ENCODE peak calls at places on chromosomes 6 and 20, in five cellular contexts. M is transverse colon; T is caudate nucleus; H is CD4-positive, alpha-beta T cell; E is testis. O is an unnamed sample.

GRCh38 chr6:133743621-133744020 is 145.3 kb upstream of the TCF21 start:
- DNase-seq in E (no peak), T (no peak), M (no peak), H (no peak), O (no peak)

GRCh38 chr6:28811873-28812272 is 111.9 kb downstream of the TRIM27 start:
- DNase-seq in M (no peak), T (no peak), E (no peak), H (no peak), O (no peak)

GRCh38 chr6:4516206-4516605 is 260.0 kb upstream of the CDYL start:
- DNase-seq in H (no peak), E (no peak), M (no peak), T (no peak), O (no peak)

GRCh38 chr6:148857817-148858390 is 111.1 kb downstream of the UST start:
- DNase-seq in T (no peak), M (no peak), E (no peak), H (no peak), O (no peak)

GRCh38 chr6:160348209-160348551 is at the start of gene SLC22A3:
- DNase-seq in H (no peak), T (no peak), E (peak; percentile 61), M (peak; percentile 54), O (no peak)

GRCh38 chr6:24666097-24666615 is 543 bp downstream of the TDP2 start:
- DNase-seq in H (no peak), M (peak; percentile 56), E (peak; percentile 68), T (peak; percentile 62), O (peak; percentile 71)

GRCh38 chr20:24767623-24768100 is 181.4 kb upstream of the CST7 start:
- DNase-seq in E (peak; percentile 10), M (no peak), H (no peak), T (no peak), O (no peak)

GRCh38 chr20:38152175-38153010 is 12.7 kb downstream of the TGM2 start:
- DNase-seq in H (no peak), M (peak; percentile 80), E (no peak), T (no peak), O (no peak)

GRCh38 chr6:163327165-163327880 is 87.2 kb upstream of the QKI start:
- DNase-seq in E (no peak), T (no peak), H (no peak), M (no peak), O (no peak)

GRCh38 chr6:87274660-87275273 is 47.6 kb upstream of the SMIM8 start:
- DNase-seq in H (no peak), M (no peak), T (no peak), E (no peak), O (no peak)

GRCh38 chr6:160024152-160024551 is 55.3 kb downstream of the IGF2R start:
- DNase-seq in M (no peak), T (no peak), H (no peak), E (no peak), O (no peak)

GRCh38 chr6:4687989-4688947 is 87.9 kb upstream of the CDYL start:
- DNase-seq in H (no peak), T (no peak), E (no peak), M (no peak), O (no peak)

GRCh38 chr6:109073344-109074235 is 21.1 kb downstream of the SESN1 start:
- DNase-seq in M (no peak), E (peak; percentile 57), H (peak; percentile 31), T (peak; percentile 20), O (peak; percentile 30)

GRCh38 chr6:31794866-31795615 is 511 bp downstream of the VARS1 start:
- DNase-seq in T (no peak), H (no peak), E (no peak), M (no peak), O (no peak)

GRCh38 chr20:64069209-64069613 is 6.2 kb downstream of the TCEA2 start:
- DNase-seq in H (no peak), T (no peak), E (no peak), M (no peak), O (no peak)

GRCh38 chr20:48824830-48825550 is 2.8 kb downstream of the PREX1 start:
- DNase-seq in M (no peak), T (no peak), H (no peak), E (no peak), O (peak; percentile 34)

GRCh38 chr6:121617388-121617787 is 181.9 kb downstream of the GJA1 start:
- DNase-seq in M (no peak), T (no peak), H (no peak), E (no peak), O (no peak)

GRCh38 chr6:22447191-22447590 is 122.2 kb upstream of the HDGFL1 start:
- DNase-seq in H (no peak), T (no peak), E (no peak), M (no peak), O (peak; percentile 60)

GRCh38 chr6:79431469-79431868 is 105.8 kb downstream of the LCA5 start:
- DNase-seq in E (no peak), M (no peak), T (no peak), H (no peak), O (peak; percentile 18)

GRCh38 chr6:24432611-24433010 is 29.9 kb downstream of the MRS2 start:
- DNase-seq in E (no peak), H (no peak), M (no peak), T (no peak), O (no peak)

GRCh38 chr6:116166369-116166768 is 40.4 kb upstream of the COL10A1 start:
- DNase-seq in M (no peak), H (no peak), E (no peak), T (no peak), O (no peak)

GRCh38 chr6:3592371-3592941 is 135.6 kb upstream of the SLC22A23 start:
- DNase-seq in T (no peak), H (no peak), E (no peak), M (no peak), O (no peak)

GRCh38 chr6:134447423-134447822 is 129.5 kb upstream of the SGK1 start:
- DNase-seq in E (no peak), M (no peak), T (no peak), H (no peak), O (no peak)

GRCh38 chr20:16537025-16537665 is 36.1 kb downstream of the KIF16B start:
- DNase-seq in H (no peak), T (no peak), E (no peak), M (peak; percentile 36), O (no peak)

GRCh38 chr6:130178692-130179091 is 44.1 kb downstream of the SAMD3 start:
- DNase-seq in E (no peak), H (no peak), M (no peak), T (no peak), O (no peak)

GRCh38 chr6:25413506-25413905 is 134.3 kb downstream of the CARMIL1 start:
- DNase-seq in H (no peak), E (no peak), M (no peak), T (no peak), O (no peak)

GRCh38 chr6:141540207-141540606 is 592.5 kb upstream of the GJE1 start:
- DNase-seq in E (no peak), T (no peak), H (no peak), M (no peak), O (no peak)

GRCh38 chr6:165646484-165646883 is 16.6 kb downstream of the PDE10A start:
- DNase-seq in T (no peak), H (no peak), E (no peak), M (no peak), O (no peak)

GRCh38 chr6:165645919-165646318 is 17.1 kb downstream of the PDE10A start:
- DNase-seq in E (no peak), T (no peak), M (no peak), H (no peak), O (no peak)

GRCh38 chr6:165647041-165647440 is 16.0 kb downstream of the PDE10A start:
- DNase-seq in M (no peak), T (no peak), H (no peak), E (no peak), O (no peak)

GRCh38 chr6:165649701-165650137 is 13.3 kb downstream of the PDE10A start:
- DNase-seq in T (no peak), M (no peak), E (no peak), H (no peak), O (no peak)

DNA sequence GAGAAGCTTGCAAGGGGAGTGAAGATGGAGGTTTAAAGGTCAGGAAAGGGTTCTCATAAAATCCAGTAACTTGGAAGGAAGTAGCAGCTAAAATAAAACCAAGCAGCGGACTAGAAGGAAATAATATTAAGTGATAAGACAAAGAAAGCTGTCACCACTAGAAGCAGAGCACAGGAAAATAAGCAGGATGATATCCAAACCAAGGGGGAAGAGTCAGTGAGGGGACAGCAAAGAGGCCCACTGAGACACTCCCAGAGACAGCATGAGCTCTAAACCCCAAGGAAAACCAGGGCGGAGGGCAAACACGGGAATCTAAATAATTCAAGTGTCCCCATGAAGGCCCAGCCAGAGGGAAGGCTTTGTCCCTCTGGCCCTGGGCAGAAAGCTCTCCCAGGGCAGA is 13.9 kb downstream of the PDE10A start:
- DNase-seq in E (no peak), T (no peak), H (no peak), M (no peak), O (no peak)
- H3K27ac ChIP-seq in E (no peak overlapping the region), T (peak overlapping the region; percentile 21), H (no peak overlapping the region), M (no peak overlapping the region), O (no peak overlapping the region)

GRCh38 chr6:30681696-30682180 is 4.7 kb downstream of the PPP1R18 start:
- DNase-seq in E (no peak), H (no peak), M (no peak), T (no peak), O (no peak)

GRCh38 chr6:30678964-30679726 is 6.3 kb upstream of the DHX16 start:
- DNase-seq in H (peak; percentile 84), T (peak; percentile 88), E (peak; percentile 90), M (peak; percentile 91), O (peak; percentile 96)

GRCh38 chr6:30672445-30673253 is at the start of gene DHX16:
- DNase-seq in T (peak; percentile 86), M (peak; percentile 97), E (peak; percentile 97), H (peak; percentile 83), O (peak; percentile 100)

GRCh38 chr6:30679765-30680535 is 6.5 kb downstream of the PPP1R18 start:
- DNase-seq in H (no peak), M (no peak), E (no peak), T (no peak), O (peak; percentile 96)

GRCh38 chr6:30676660-30677270 is 4.0 kb upstream of the DHX16 start:
- DNase-seq in T (no peak), M (no peak), H (no peak), E (no peak), O (no peak)
- H3K27ac ChIP-seq in T (no peak overlapping the region), M (no peak overlapping the region), H (no peak overlapping the region), E (no peak overlapping the region), O (no peak overlapping the region)

GRCh38 chr20:33826270-33826897 is 15.2 kb downstream of the CHMP4B start:
- DNase-seq in T (no peak), H (no peak), E (no peak), M (no peak), O (peak; percentile 62)
- H3K27ac ChIP-seq in T (no peak overlapping the region), H (no peak overlapping the region), E (no peak overlapping the region), M (peak overlapping the region; percentile 77), O (peak overlapping the region; percentile 77)

GRCh38 chr6:69994251-69994650 is 127.9 kb downstream of the COL19A1 start:
- DNase-seq in E (no peak), T (no peak), M (no peak), H (no peak), O (no peak)

GRCh38 chr6:69984506-69984905 is 118.2 kb downstream of the COL19A1 start:
- DNase-seq in M (no peak), T (no peak), E (no peak), H (no peak), O (no peak)

GRCh38 chr6:69985180-69985579 is 118.8 kb downstream of the COL19A1 start:
- DNase-seq in E (no peak), M (no peak), H (no peak), T (no peak), O (no peak)

GRCh38 chr6:69987550-69987949 is 121.2 kb downstream of the COL19A1 start:
- DNase-seq in M (no peak), E (no peak), T (no peak), H (no peak), O (no peak)

GRCh38 chr6:69988458-69989126 is 122.2 kb downstream of the COL19A1 start:
- DNase-seq in T (no peak), E (no peak), H (no peak), M (no peak), O (no peak)
- H3K27ac ChIP-seq in T (no peak overlapping the region), E (no peak overlapping the region), H (no peak overlapping the region), M (no peak overlapping the region), O (no peak overlapping the region)

O was measured in WERI-Rb-1.